ENCODE peak calls at places on chromosomes 6 and 20, in ten cellular contexts. R is lung; K is GM13976; L is astrocyte; I is upper lobe of right lung; M is neuronal stem cell; B is effector CD4-positive, alpha-beta T cell; W is body of pancreas; O is mesendoderm; T is activated naive CD8-positive, alpha-beta T cell treated with anti-CD3 and anti-CD28 coated beads, Interleukin-2, amount 50 U/mL, for 24 hours. U is an unnamed sample.
A peak's percentile ranks its signal among the peaks of the same experiment; 100 is the strongest.

GRCh38 chr6:45538636-45539035 is 160.9 kb upstream of the SUPT3H start:
- DNase-seq in W (peak; percentile 25), O (no peak), B (no peak), T (no peak), I (no peak), R (no peak), K (no peak), M (no peak), L (no peak), U (no peak)

GRCh38 chr6:37878150-37878710 is 58.7 kb downstream of the ZFAND3 start:
- DNase-seq in B (no peak), I (no peak), K (no peak), T (no peak), R (no peak), M (no peak), L (peak; percentile 37), W (no peak), O (no peak), U (no peak)

GRCh38 chr6:42403831-42404230 is 47.9 kb downstream of the TRERF1 start:
- DNase-seq in T (no peak), R (no peak), W (no peak), O (no peak), L (no peak), B (no peak), K (no peak), I (no peak), M (no peak), U (no peak)

GRCh38 chr20:39893013-39893685 is 795.9 kb downstream of the MAFB start:
- DNase-seq in M (no peak), B (no peak), I (no peak), O (no peak), L (peak; percentile 82), W (no peak), T (no peak), R (no peak), K (no peak), U (no peak)

GRCh38 chr6:17907467-17908229 is 79.8 kb downstream of the KIF13A start:
- DNase-seq in I (peak; percentile 69), O (peak; percentile 62), K (no peak), B (no peak), W (peak; percentile 38), T (no peak), L (peak; percentile 98), R (peak; percentile 82), M (no peak), U (peak; percentile 56)

GRCh38 chr6:10696655-10697054 is 1.9 kb downstream of the PAK1IP1 start:
- DNase-seq in O (no peak), B (no peak), T (no peak), M (no peak), L (no peak), W (no peak), K (no peak), I (no peak), R (no peak), U (no peak)

GRCh38 chr6:122652431-122652830 is 42.2 kb downstream of the PKIB start:
- DNase-seq in O (no peak), B (no peak), I (no peak), W (no peak), K (no peak), T (no peak), M (no peak), L (peak; percentile 80), R (no peak), U (no peak)

GRCh38 chr20:23155141-23155590 is 69.0 kb upstream of the CD93 start:
- DNase-seq in B (no peak), W (no peak), K (no peak), I (no peak), R (no peak), T (no peak), O (peak; percentile 48), M (no peak), L (no peak), U (no peak)

GRCh38 chr20:57654363-57654997 is 34.3 kb upstream of the ZBP1 start:
- DNase-seq in K (peak; percentile 92), W (peak; percentile 51), I (peak; percentile 61), O (peak; percentile 80), L (peak; percentile 25), R (peak; percentile 27), M (peak; percentile 42), B (peak; percentile 42), T (peak; percentile 64), U (peak; percentile 54)

GRCh38 chr6:100228437-100229424 is 234.7 kb upstream of the MCHR2 start:
- DNase-seq in T (peak; percentile 52), O (peak; percentile 93), K (peak; percentile 88), R (peak; percentile 72), W (peak; percentile 64), M (peak; percentile 74), B (no peak), L (peak; percentile 45), I (peak; percentile 89), U (peak; percentile 72)

GRCh38 chr6:110180228-110181008 is at the start of gene CDC40:
- DNase-seq in W (peak; percentile 59), B (peak; percentile 56), O (no peak), K (peak; percentile 61), M (no peak), I (peak; percentile 73), T (peak; percentile 57), R (peak; percentile 64), L (no peak), U (peak; percentile 60)

GRCh38 chr6:10351678-10352220 is 63.1 kb downstream of the TFAP2A start:
- DNase-seq in T (no peak), R (no peak), W (no peak), K (no peak), B (no peak), M (no peak), I (no peak), O (no peak), L (no peak), U (no peak)

GRCh38 chr6:2659882-2660281 is 90.8 kb downstream of the MYLK4 start:
- DNase-seq in W (no peak), M (no peak), L (peak; percentile 8), R (no peak), I (no peak), B (no peak), T (no peak), O (peak; percentile 84), K (no peak), U (no peak)

GRCh38 chr6:132207991-132208390 is 193.3 kb downstream of the MOXD1 start:
- DNase-seq in B (no peak), O (no peak), K (no peak), L (no peak), M (no peak), I (no peak), W (no peak), T (no peak), R (no peak), U (no peak)

GRCh38 chr6:34731393-34732060 is 25.8 kb upstream of the SNRPC start:
- DNase-seq in M (no peak), L (no peak), O (no peak), R (no peak), K (no peak), T (no peak), W (no peak), B (no peak), I (no peak), U (no peak)

GRCh38 chr6:45830441-45831139 is 185.1 kb downstream of the CLIC5 start:
- DNase-seq in R (no peak), K (peak; percentile 67), W (no peak), I (no peak), M (no peak), T (peak; percentile 65), O (no peak), L (peak; percentile 12), B (no peak), U (no peak)

GRCh38 chr6:149454405-149454848 is 30.4 kb downstream of the ZC3H12D start:
- DNase-seq in L (peak; percentile 81), M (no peak), O (no peak), R (peak; percentile 95), T (no peak), K (no peak), I (peak; percentile 97), W (peak; percentile 99), B (no peak), U (peak; percentile 89)

GRCh38 chr6:93407186-93407585 is 12.2 kb downstream of the EPHA7 start:
- DNase-seq in B (no peak), K (no peak), L (peak; percentile 3), I (no peak), R (no peak), O (no peak), T (no peak), W (no peak), M (no peak), U (no peak)

GRCh38 chr20:17636523-17637412 is 45.3 kb downstream of the RRBP1 start:
- DNase-seq in K (no peak), I (no peak), R (no peak), M (peak; percentile 62), W (no peak), T (no peak), B (no peak), L (no peak), O (peak; percentile 75), U (no peak)

GRCh38 chr6:23890543-23891227 is 235.3 kb upstream of the NRSN1 start:
- DNase-seq in L (peak; percentile 9), W (no peak), T (no peak), R (no peak), M (no peak), B (no peak), O (no peak), K (no peak), I (no peak), U (no peak)

GRCh38 chr6:22295145-22295544 is 1.7 kb downstream of the PRL start:
- DNase-seq in O (no peak), B (no peak), L (no peak), T (no peak), W (no peak), I (no peak), K (no peak), M (no peak), R (no peak), U (no peak)

GRCh38 chr6:119308048-119308570 is 41.5 kb downstream of the MAN1A1 start:
- DNase-seq in K (no peak), I (no peak), O (peak; percentile 69), W (no peak), M (no peak), L (peak; percentile 69), B (no peak), R (no peak), T (no peak), U (no peak)

GRCh38 chr6:157099912-157100593 is 223.3 kb downstream of the TMEM242 start:
- DNase-seq in T (peak; percentile 33), L (no peak), O (no peak), M (no peak), B (peak; percentile 22), R (no peak), W (no peak), K (peak; percentile 73), I (no peak), U (peak; percentile 23)

GRCh38 chr6:168278904-168279303 is 40.7 kb downstream of the DACT2 start:
- DNase-seq in K (no peak), W (no peak), I (no peak), O (no peak), B (no peak), L (no peak), R (no peak), M (no peak), T (no peak), U (no peak)

GRCh38 chr6:161139766-161140553 is 133.9 kb downstream of the AGPAT4 start:
- DNase-seq in L (no peak), O (no peak), W (peak; percentile 76), T (no peak), M (no peak), K (peak; percentile 70), I (no peak), B (no peak), R (peak; percentile 27), U (no peak)

GRCh38 chr6:158826819-158827501 is 7.8 kb upstream of the EZR start:
- DNase-seq in M (no peak), K (peak; percentile 52), T (no peak), W (peak; percentile 2), I (no peak), B (no peak), O (no peak), R (no peak), L (no peak), U (no peak)

GRCh38 chr6:82750570-82750969 is 315.1 kb downstream of the UBE3D start:
- DNase-seq in B (no peak), R (no peak), M (no peak), W (no peak), O (no peak), K (no peak), L (peak; percentile 58), T (no peak), I (no peak), U (no peak)

GRCh38 chr6:6886886-6887285 is 220.9 kb upstream of the RREB1 start:
- DNase-seq in O (no peak), R (no peak), I (no peak), B (no peak), T (no peak), M (no peak), W (no peak), L (no peak), K (no peak), U (no peak)